ENCODE peak calls at places on chromosome 17, in seven cellular contexts. One of them, this sample, is unnamed.

GRCh38 chr17:77649717-77650211 is 308.7 kb upstream of the TNRC6C start:
- DNase-seq in adrenal gland: no peak
- DNase-seq in HFFc6: no peak
- DNase-seq in fibroblast of pulmonary artery: no peak
- DNase-seq in IMR-90: no peak
- DNase-seq in astrocyte of the spinal cord: no peak
- DNase-seq in GM23338: no peak
- DNase-seq in this sample: peak; percentile 39

GRCh38 chr17:80113033-80113484 is 11.7 kb downstream of the GAA start:
- DNase-seq in adrenal gland: no peak
- DNase-seq in HFFc6: no peak
- DNase-seq in fibroblast of pulmonary artery: no peak
- DNase-seq in IMR-90: no peak
- DNase-seq in astrocyte of the spinal cord: no peak
- DNase-seq in GM23338: peak; percentile 37
- DNase-seq in this sample: no peak

GRCh38 chr17:48609754-48610281 is 999 bp downstream of the HOXB7 start:
- DNase-seq in adrenal gland: no peak
- DNase-seq in HFFc6: no peak
- DNase-seq in fibroblast of pulmonary artery: no peak
- DNase-seq in IMR-90: no peak
- DNase-seq in astrocyte of the spinal cord: peak; percentile 7
- DNase-seq in GM23338: peak; percentile 59
- DNase-seq in this sample: no peak

GRCh38 chr17:80671823-80672105 is 127.1 kb downstream of the RPTOR start:
- DNase-seq in adrenal gland: no peak
- DNase-seq in HFFc6: no peak
- DNase-seq in fibroblast of pulmonary artery: peak; percentile 25
- DNase-seq in IMR-90: no peak
- DNase-seq in astrocyte of the spinal cord: no peak
- DNase-seq in GM23338: no peak
- DNase-seq in this sample: no peak

GRCh38 chr17:1177099-1177996 is 2.4 kb downstream of the ABR start:
- DNase-seq in adrenal gland: peak; percentile 56
- DNase-seq in HFFc6: no peak
- DNase-seq in fibroblast of pulmonary artery: peak; percentile 45
- DNase-seq in IMR-90: peak; percentile 44
- DNase-seq in astrocyte of the spinal cord: peak; percentile 47
- DNase-seq in GM23338: no peak
- DNase-seq in this sample: no peak

GRCh38 chr17:79008666-79009387 is 737 bp downstream of the CANT1 start:
- DNase-seq in adrenal gland: no peak
- DNase-seq in HFFc6: no peak
- DNase-seq in fibroblast of pulmonary artery: no peak
- DNase-seq in IMR-90: no peak
- DNase-seq in astrocyte of the spinal cord: no peak
- DNase-seq in GM23338: no peak
- DNase-seq in this sample: no peak

GRCh38 chr17:67995568-67996191 is 589 bp downstream of the C17orf58 start:
- DNase-seq in adrenal gland: peak; percentile 39
- DNase-seq in HFFc6: no peak
- DNase-seq in fibroblast of pulmonary artery: no peak
- DNase-seq in IMR-90: no peak
- DNase-seq in astrocyte of the spinal cord: no peak
- DNase-seq in GM23338: peak; percentile 59
- DNase-seq in this sample: peak; percentile 11

GRCh38 chr17:12098568-12098967 is 77.9 kb downstream of the MAP2K4 start:
- DNase-seq in adrenal gland: no peak
- DNase-seq in HFFc6: no peak
- DNase-seq in fibroblast of pulmonary artery: no peak
- DNase-seq in IMR-90: no peak
- DNase-seq in astrocyte of the spinal cord: no peak
- DNase-seq in GM23338: no peak
- DNase-seq in this sample: no peak

GRCh38 chr17:12983986-12984932 is 33.6 kb downstream of the ELAC2 start:
- DNase-seq in adrenal gland: peak; percentile 48
- DNase-seq in HFFc6: peak; percentile 63
- DNase-seq in fibroblast of pulmonary artery: peak; percentile 71
- DNase-seq in IMR-90: peak; percentile 96
- DNase-seq in astrocyte of the spinal cord: peak; percentile 91
- DNase-seq in GM23338: no peak
- DNase-seq in this sample: no peak

GRCh38 chr17:47318197-47318918 is 5.4 kb upstream of the EFCAB13 start:
- DNase-seq in adrenal gland: no peak
- DNase-seq in HFFc6: no peak
- DNase-seq in fibroblast of pulmonary artery: no peak
- DNase-seq in IMR-90: no peak
- DNase-seq in astrocyte of the spinal cord: no peak
- DNase-seq in GM23338: no peak
- DNase-seq in this sample: no peak
- TF ChIP-seq CTCF in adrenal gland: no peak
- TF ChIP-seq CTCF in HFFc6: no peak
- TF ChIP-seq CTCF in fibroblast of pulmonary artery: no peak
- TF ChIP-seq CTCF in IMR-90: no peak
- TF ChIP-seq CTCF in astrocyte of the spinal cord: no peak
- TF ChIP-seq CTCF in GM23338: no peak
- TF ChIP-seq CTCF in this sample: no peak

DNA sequence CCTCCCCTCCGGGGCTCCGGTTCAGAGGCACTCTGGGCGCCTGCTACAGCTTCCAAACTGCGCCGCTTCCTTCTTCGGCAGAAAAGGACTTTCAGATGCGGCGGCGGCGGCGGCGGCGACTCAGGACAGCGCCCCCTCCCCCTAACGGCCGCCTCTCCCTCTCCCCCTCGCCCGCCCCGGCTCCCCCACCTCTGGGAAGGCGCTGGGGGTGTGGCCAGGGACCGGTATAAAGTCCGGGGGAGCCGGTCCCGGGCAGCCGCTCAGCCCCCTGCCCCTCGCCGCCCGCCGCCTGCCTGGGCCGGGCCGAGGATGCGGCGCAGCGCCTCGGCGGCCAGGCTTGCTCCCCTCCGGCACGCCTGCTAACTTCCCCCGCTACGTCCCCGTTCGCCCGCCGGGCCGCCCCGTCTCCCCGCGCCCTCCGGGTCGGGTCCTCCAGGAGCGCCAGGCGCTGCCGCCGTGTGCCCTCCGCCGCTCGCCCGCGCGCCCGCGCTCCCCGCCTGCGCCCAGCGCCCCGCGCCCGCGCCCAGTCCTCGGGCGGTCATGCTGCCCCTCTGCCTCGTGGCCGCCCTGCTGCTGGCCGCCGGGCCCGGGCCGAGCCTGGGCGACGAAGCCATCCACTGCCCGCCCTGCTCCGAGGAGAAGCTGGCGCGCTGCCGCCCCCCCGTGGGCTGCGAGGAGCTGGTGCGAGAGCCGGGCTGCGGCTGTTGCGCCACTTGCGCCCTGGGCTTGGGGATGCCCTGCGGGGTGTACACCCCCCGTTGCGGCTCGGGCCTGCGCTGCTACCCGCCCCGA is at the start of gene IGFBP4:
- DNase-seq in adrenal gland: peak; percentile 75
- DNase-seq in HFFc6: peak; percentile 65
- DNase-seq in fibroblast of pulmonary artery: peak; percentile 74
- DNase-seq in IMR-90: peak; percentile 71
- DNase-seq in astrocyte of the spinal cord: peak; percentile 76
- DNase-seq in GM23338: peak; percentile 91
- DNase-seq in this sample: peak; percentile 63
- TF ChIP-seq CTCF in adrenal gland: no peak
- TF ChIP-seq CTCF in HFFc6: peak; percentile 59
- TF ChIP-seq CTCF in fibroblast of pulmonary artery: peak; percentile 31
- TF ChIP-seq CTCF in IMR-90: peak; percentile 54
- TF ChIP-seq CTCF in astrocyte of the spinal cord: peak; percentile 19
- TF ChIP-seq CTCF in GM23338: no peak
- TF ChIP-seq CTCF in this sample: peak; percentile 80

GRCh38 chr17:10316986-10317834 is 55.6 kb downstream of the MYH13 start:
- DNase-seq in adrenal gland: peak; percentile 73
- DNase-seq in HFFc6: peak; percentile 65
- DNase-seq in fibroblast of pulmonary artery: peak; percentile 53
- DNase-seq in IMR-90: peak; percentile 41
- DNase-seq in astrocyte of the spinal cord: peak; percentile 3
- DNase-seq in GM23338: peak; percentile 80
- DNase-seq in this sample: no peak
- TF ChIP-seq CTCF in adrenal gland: peak; percentile 14
- TF ChIP-seq CTCF in HFFc6: peak; percentile 81
- TF ChIP-seq CTCF in fibroblast of pulmonary artery: peak; percentile 54
- TF ChIP-seq CTCF in IMR-90: peak; percentile 60
- TF ChIP-seq CTCF in astrocyte of the spinal cord: peak; percentile 53
- TF ChIP-seq CTCF in GM23338: peak; percentile 70
- TF ChIP-seq CTCF in this sample: no peak

DNA sequence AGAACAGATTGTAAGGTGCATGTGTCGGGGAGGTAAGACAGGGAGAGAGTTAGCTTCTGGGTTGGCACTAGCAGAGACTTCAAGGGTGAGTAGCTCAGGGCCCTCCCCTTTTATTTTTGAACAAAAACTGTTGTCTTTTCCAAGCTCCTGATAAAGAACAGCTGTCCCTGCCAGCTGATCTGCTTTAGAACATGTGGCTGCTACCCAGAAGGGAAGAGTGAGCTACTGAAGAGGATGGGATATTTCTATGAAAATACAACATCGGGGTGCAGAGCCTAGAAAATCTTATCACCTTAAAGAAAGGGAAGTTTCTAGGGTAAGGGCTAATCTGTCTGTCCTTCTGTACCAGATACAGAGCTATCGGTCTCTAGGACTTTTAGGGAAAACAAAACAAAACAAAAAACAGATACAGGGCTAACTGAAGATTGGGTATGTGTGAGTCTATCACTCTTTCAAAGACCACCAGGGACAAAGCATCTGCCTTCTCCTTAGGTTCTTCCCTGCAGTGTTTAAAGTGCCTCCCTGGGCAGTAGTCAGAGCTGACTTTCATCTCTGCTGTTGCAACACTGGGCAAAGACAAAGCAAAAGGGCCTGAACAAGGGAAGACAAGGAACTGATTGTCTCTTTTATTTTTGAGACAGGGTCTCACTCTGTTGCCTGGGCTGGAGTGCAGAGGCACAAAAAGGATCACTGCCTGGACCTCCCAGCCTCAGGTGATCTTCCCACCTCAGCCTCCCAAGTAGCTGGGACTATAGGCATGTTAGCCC is 5.0 kb upstream of the DHRS13 start:
- DNase-seq in adrenal gland: no peak
- DNase-seq in HFFc6: no peak
- DNase-seq in fibroblast of pulmonary artery: peak; percentile 59
- DNase-seq in IMR-90: peak; percentile 41
- DNase-seq in astrocyte of the spinal cord: no peak
- DNase-seq in GM23338: no peak
- DNase-seq in this sample: no peak
- TF ChIP-seq CTCF in adrenal gland: no peak
- TF ChIP-seq CTCF in HFFc6: no peak
- TF ChIP-seq CTCF in fibroblast of pulmonary artery: no peak
- TF ChIP-seq CTCF in IMR-90: no peak
- TF ChIP-seq CTCF in astrocyte of the spinal cord: no peak
- TF ChIP-seq CTCF in GM23338: no peak
- TF ChIP-seq CTCF in this sample: no peak

DNA sequence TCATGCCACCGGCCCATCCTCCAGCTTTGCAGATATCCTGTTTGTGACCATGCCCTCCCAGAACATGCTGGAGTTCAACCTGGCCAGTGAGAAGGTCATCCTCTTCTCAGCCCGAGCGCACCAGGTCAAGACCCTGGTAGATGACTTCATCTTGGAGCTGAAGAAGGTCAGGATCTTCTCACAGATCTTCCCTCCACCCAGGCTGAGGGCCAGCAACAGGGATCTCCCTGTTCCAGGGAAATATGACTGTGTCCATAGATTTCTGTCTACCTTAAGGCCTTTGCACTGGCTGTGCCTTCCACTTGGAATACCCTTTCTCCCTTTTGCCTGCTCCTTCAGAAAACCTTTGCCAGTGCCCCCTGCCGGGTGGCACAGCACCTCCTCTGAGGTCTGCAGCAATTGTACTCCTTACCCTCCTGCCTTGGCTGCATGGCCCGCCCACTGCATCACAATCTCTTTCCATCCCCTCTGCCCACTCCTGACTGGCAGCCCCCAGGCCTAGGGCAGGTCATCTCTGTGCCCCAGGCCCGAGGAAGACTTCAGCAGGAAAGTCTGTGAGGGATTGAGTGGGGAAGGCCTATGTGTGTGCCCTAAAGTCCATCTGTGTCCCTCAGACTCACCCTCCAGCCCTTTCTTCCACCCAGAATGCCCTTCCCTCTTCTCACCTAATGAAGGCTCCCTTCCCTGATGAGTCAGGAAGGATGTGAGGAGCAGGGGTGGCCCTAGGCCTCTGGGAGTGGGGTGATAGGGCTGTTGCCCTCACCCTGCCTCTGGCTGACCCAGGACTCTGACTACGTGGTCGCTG is 27.3 kb upstream of the ALKBH5 start:
- DNase-seq in adrenal gland: no peak
- DNase-seq in HFFc6: no peak
- DNase-seq in fibroblast of pulmonary artery: no peak
- DNase-seq in IMR-90: no peak
- DNase-seq in astrocyte of the spinal cord: no peak
- DNase-seq in GM23338: no peak
- DNase-seq in this sample: no peak
- TF ChIP-seq CTCF in adrenal gland: no peak
- TF ChIP-seq CTCF in HFFc6: peak; percentile 24
- TF ChIP-seq CTCF in fibroblast of pulmonary artery: no peak
- TF ChIP-seq CTCF in IMR-90: no peak
- TF ChIP-seq CTCF in astrocyte of the spinal cord: no peak
- TF ChIP-seq CTCF in GM23338: no peak
- TF ChIP-seq CTCF in this sample: no peak

GRCh38 chr17:38918129-38918913 is 7.1 kb upstream of the LASP1NB start:
- DNase-seq in adrenal gland: no peak
- DNase-seq in HFFc6: no peak
- DNase-seq in fibroblast of pulmonary artery: no peak
- DNase-seq in IMR-90: no peak
- DNase-seq in astrocyte of the spinal cord: no peak
- DNase-seq in GM23338: peak; percentile 79
- DNase-seq in this sample: no peak
- TF ChIP-seq CTCF in adrenal gland: no peak
- TF ChIP-seq CTCF in HFFc6: peak; percentile 26
- TF ChIP-seq CTCF in fibroblast of pulmonary artery: no peak
- TF ChIP-seq CTCF in IMR-90: no peak
- TF ChIP-seq CTCF in astrocyte of the spinal cord: no peak
- TF ChIP-seq CTCF in GM23338: peak; percentile 36
- TF ChIP-seq CTCF in this sample: no peak

GRCh38 chr17:27038676-27039075 is 255.2 kb upstream of the WSB1 start:
- DNase-seq in adrenal gland: no peak
- DNase-seq in HFFc6: no peak
- DNase-seq in fibroblast of pulmonary artery: no peak
- DNase-seq in IMR-90: no peak
- DNase-seq in astrocyte of the spinal cord: no peak
- DNase-seq in GM23338: peak; percentile 1
- DNase-seq in this sample: no peak
- TF ChIP-seq CTCF in adrenal gland: no peak
- TF ChIP-seq CTCF in HFFc6: no peak
- TF ChIP-seq CTCF in fibroblast of pulmonary artery: no peak
- TF ChIP-seq CTCF in IMR-90: no peak
- TF ChIP-seq CTCF in astrocyte of the spinal cord: no peak
- TF ChIP-seq CTCF in GM23338: peak; percentile 17
- TF ChIP-seq CTCF in this sample: peak; percentile 6

GRCh38 chr17:57662644-57663308 is 82.3 kb downstream of the CCDC182 start:
- DNase-seq in adrenal gland: peak; percentile 100
- DNase-seq in HFFc6: peak; percentile 99
- DNase-seq in fibroblast of pulmonary artery: peak; percentile 98
- DNase-seq in IMR-90: peak; percentile 99
- DNase-seq in astrocyte of the spinal cord: peak; percentile 99
- DNase-seq in GM23338: peak; percentile 97
- DNase-seq in this sample: peak; percentile 98
- TF ChIP-seq CTCF in adrenal gland: no peak
- TF ChIP-seq CTCF in HFFc6: peak; percentile 38
- TF ChIP-seq CTCF in fibroblast of pulmonary artery: no peak
- TF ChIP-seq CTCF in IMR-90: no peak
- TF ChIP-seq CTCF in astrocyte of the spinal cord: no peak
- TF ChIP-seq CTCF in GM23338: no peak
- TF ChIP-seq CTCF in this sample: no peak

GRCh38 chr17:7583253-7584109 is at the start of gene MPDU1:
- DNase-seq in adrenal gland: peak; percentile 97
- DNase-seq in HFFc6: peak; percentile 91
- DNase-seq in fibroblast of pulmonary artery: peak; percentile 99
- DNase-seq in IMR-90: peak; percentile 96
- DNase-seq in astrocyte of the spinal cord: peak; percentile 98
- DNase-seq in GM23338: peak; percentile 98
- DNase-seq in this sample: peak; percentile 88
- TF ChIP-seq CTCF in adrenal gland: no peak
- TF ChIP-seq CTCF in HFFc6: no peak
- TF ChIP-seq CTCF in fibroblast of pulmonary artery: no peak
- TF ChIP-seq CTCF in IMR-90: no peak
- TF ChIP-seq CTCF in astrocyte of the spinal cord: no peak
- TF ChIP-seq CTCF in GM23338: no peak
- TF ChIP-seq CTCF in this sample: no peak

This sample was measured in RWPE1.